ENCODE peak calls at places on chromosomes 11 and 22, in seven cellular contexts. Y is PC-9, E is IMR-90, Z is tibial nerve, K is fibroblast of lung, M is suprapubic skin, U is cardiac muscle cell. C is an unnamed sample. For H3K9me3 and H3K4me1, the result is how much of the 10 kb centered on the place peaks cover.

GRCh38 chr11:61380914-61381313 is 11.5 kb upstream of the TMEM216 start:
- DNase-seq in K (no peak), Z (no peak), U (no peak), M (no peak), Y (no peak), E (no peak), C (no peak)

GRCh38 chr11:126268361-126268707 is 361 bp downstream of the SRPRA start:
- DNase-seq in M (no peak), Z (no peak), E (no peak), Y (no peak), K (no peak), U (no peak), C (no peak)

GRCh38 chr11:123450593-123450992 is 20.5 kb downstream of the GRAMD1B start:
- DNase-seq in Y (no peak), E (peak), Z (no peak), U (peak), K (peak), M (no peak), C (no peak)

GRCh38 chr11:68191661-68192579 is 21.2 kb downstream of the KMT5B start:
- DNase-seq in Y (no peak), M (no peak), K (peak), U (no peak), E (peak), Z (no peak), C (no peak)

GRCh38 chr22:28599693-28600092 is 79.9 kb downstream of the TTC28 start:
- DNase-seq in E (no peak), Z (no peak), M (no peak), Y (no peak), K (no peak), U (no peak), C (no peak)

GRCh38 chr22:44023404-44024287 is 456 bp upstream of the PARVB start:
- DNase-seq in Z (no peak), Y (peak), M (no peak), U (peak), K (peak), E (peak), C (no peak)

GRCh38 chr11:46050652-46051051 is 70.6 kb downstream of the PHF21A start:
- DNase-seq in K (no peak), U (no peak), Y (no peak), E (no peak), M (no peak), Z (no peak), C (no peak)

GRCh38 chr11:112826788-112827187 is 134.4 kb upstream of the NCAM1 start:
- DNase-seq in K (no peak), M (no peak), U (no peak), E (no peak), Y (no peak), Z (no peak), C (no peak)

GRCh38 chr22:19965771-19966709 is 24.4 kb upstream of the TXNRD2 start:
- DNase-seq in M (no peak), Y (no peak), E (no peak), U (no peak), Z (no peak), K (no peak), C (no peak)

GRCh38 chr11:6022954-6023353 is 7.6 kb downstream of the OR56A1 start:
- DNase-seq in Y (no peak), M (no peak), E (peak), U (peak), K (peak), Z (no peak), C (no peak)

GRCh38 chr11:45887587-45887986 is 2.1 kb downstream of the MAPK8IP1 start:
- DNase-seq in K (no peak), E (no peak), Z (no peak), M (no peak), U (no peak), Y (no peak), C (no peak)

GRCh38 chr11:15146271-15147003 is 31.7 kb downstream of the INSC start:
- DNase-seq in K (peak), Z (no peak), M (no peak), E (peak), U (no peak), Y (no peak), C (no peak)

GRCh38 chr11:65398362-65398910 is 12.0 kb downstream of the FRMD8 start:
- DNase-seq in M (no peak), U (no peak), Z (no peak), K (no peak), Y (no peak), E (no peak), C (no peak)

GRCh38 chr11:106238704-106239360 is 161.4 kb downstream of the AASDHPPT start:
- DNase-seq in K (no peak), Y (no peak), M (no peak), E (no peak), U (peak), Z (no peak), C (no peak)

GRCh38 chr11:106236295-106236694 is 158.8 kb downstream of the AASDHPPT start:
- DNase-seq in U (no peak), E (no peak), Y (no peak), M (no peak), Z (no peak), K (no peak), C (no peak)

GRCh38 chr11:106233191-106233590 is 155.7 kb downstream of the AASDHPPT start:
- DNase-seq in Y (no peak), M (no peak), Z (no peak), K (no peak), U (no peak), E (no peak), C (no peak)

GRCh38 chr11:106231591-106231990 is 154.1 kb downstream of the AASDHPPT start:
- DNase-seq in U (peak), E (peak), Y (peak), Z (no peak), M (no peak), K (peak), C (no peak)

DNA sequence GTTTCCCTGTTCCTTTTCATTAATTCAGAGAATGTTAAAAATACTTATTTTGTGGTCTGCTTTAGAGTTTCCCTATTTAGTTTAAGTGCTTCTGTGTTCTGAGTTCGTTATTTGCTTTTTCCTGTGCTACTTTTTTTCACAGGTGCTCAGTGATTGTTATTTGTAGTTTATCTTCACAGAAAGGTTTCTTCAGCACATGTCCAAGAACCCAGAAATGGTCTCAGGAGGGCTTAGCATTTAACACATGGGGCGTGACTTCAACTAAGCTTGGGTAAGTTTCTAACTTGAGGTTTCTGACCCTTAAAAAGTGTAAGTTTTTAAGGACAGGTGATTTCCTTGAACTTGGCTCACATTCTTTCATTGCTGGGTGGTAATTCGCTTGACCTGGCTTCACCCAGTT is 157.3 kb downstream of the AASDHPPT start:
- DNase-seq in U (no peak), K (no peak), E (no peak), M (no peak), Y (no peak), Z (no peak), C (no peak)
- H3K9me3 ChIP-seq in U (under half), K (under half), E (under half), M (under half), Y (under half), Z (under half), C (under half)

GRCh38 chr11:62504158-62504973 is 42.2 kb downstream of the AHNAK start:
- DNase-seq in M (no peak), U (no peak), Z (no peak), Y (peak), K (no peak), E (no peak), C (no peak)

GRCh38 chr11:62507023-62507422 is 39.6 kb downstream of the AHNAK start:
- DNase-seq in K (no peak), E (no peak), Y (no peak), M (no peak), Z (no peak), U (no peak), C (no peak)

GRCh38 chr11:62505112-62505783 is 41.4 kb downstream of the AHNAK start:
- DNase-seq in K (no peak), Z (no peak), M (no peak), U (peak), E (no peak), Y (no peak), C (no peak)

GRCh38 chr11:62506413-62506940 is 40.1 kb downstream of the AHNAK start:
- DNase-seq in M (no peak), K (no peak), Y (no peak), E (no peak), Z (no peak), U (no peak), C (no peak)

DNA sequence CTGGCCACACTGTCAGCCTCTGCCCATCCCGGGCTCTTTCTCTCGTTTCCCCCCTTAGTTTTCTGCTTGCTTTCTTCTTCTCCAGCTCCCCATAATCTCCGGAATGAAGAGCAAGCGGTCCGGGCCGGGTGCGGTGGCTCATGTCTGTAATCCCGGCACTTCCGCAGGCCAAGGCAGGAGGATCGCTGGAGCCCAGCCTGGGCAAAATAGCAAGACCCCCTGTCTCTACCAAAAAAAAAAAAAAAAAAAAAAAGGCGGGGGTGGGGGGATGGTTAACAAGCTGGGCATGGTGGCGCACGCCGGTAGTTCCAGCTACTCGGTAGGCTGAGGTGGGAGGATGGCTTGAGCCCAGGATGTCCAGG is 40.8 kb downstream of the AHNAK start:
- DNase-seq in Y (no peak), Z (peak), E (no peak), M (no peak), K (no peak), U (peak), C (no peak)
- H3K4me1 ChIP-seq in Y (under half), Z (under half), E (under half), M (half or more), K (under half), U (under half), C (under half)

GRCh38 chr11:64319421-64319761 is 1.5 kb downstream of the PRDX5 start:
- DNase-seq in Z (no peak), U (no peak), E (no peak), M (no peak), K (no peak), Y (no peak), C (no peak)
- H3K4me3 ChIP-seq in Z (no peak), U (peak), E (no peak), M (peak), K (no peak), Y (peak), C (peak)

GRCh38 chr22:49614966-49615965 is 212.4 kb downstream of the BRD1 start:
- DNase-seq in E (no peak), Z (no peak), U (no peak), M (no peak), K (no peak), Y (no peak), C (no peak)

GRCh38 chr22:49617866-49618688 is 209.6 kb downstream of the BRD1 start:
- DNase-seq in K (no peak), Z (no peak), Y (no peak), U (no peak), E (no peak), M (no peak), C (no peak)

GRCh38 chr22:49617264-49617663 is 210.4 kb downstream of the BRD1 start:
- DNase-seq in M (no peak), Z (no peak), E (no peak), Y (no peak), U (no peak), K (no peak), C (no peak)

GRCh38 chr22:49618689-49618953 is 209.1 kb downstream of the BRD1 start:
- DNase-seq in U (no peak), Z (no peak), K (no peak), E (no peak), M (no peak), Y (no peak), C (no peak)

GRCh38 chr22:49616356-49617231 is 211.1 kb downstream of the BRD1 start:
- DNase-seq in K (no peak), M (no peak), Y (no peak), U (no peak), Z (no peak), E (no peak), C (no peak)
- H3K9me3 ChIP-seq in K (under half), M (under half), Y (under half), U (under half), Z (under half), E (under half), C (under half)

DNA sequence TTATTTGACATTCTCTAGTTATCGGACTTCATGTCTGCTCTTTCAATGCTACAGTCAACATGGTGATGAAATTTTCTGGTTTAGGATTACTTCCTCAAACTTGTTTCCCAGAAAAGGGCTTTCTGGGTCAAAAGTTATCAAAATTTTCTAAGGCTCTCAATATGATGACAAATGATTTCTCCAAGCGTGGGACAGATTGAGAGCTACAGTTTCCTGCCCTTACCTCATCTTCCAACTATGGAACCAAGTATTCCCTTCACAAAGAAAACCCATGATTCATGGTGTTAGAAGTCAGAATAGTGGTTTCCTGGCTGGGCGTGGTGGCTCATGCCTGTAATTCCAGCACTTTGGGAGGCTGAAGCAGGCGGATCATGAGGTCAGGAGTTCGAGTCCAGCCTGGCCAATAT is 17.8 kb downstream of the MYO18B start:
- DNase-seq in U (peak), K (peak), Y (peak), M (no peak), E (peak), Z (no peak), C (no peak)
- H3K4me1 ChIP-seq in U (under half), K (under half), Y (under half), M (under half), E (under half), Z (under half), C (under half)

GRCh38 chr11:27312110-27312509 is 50.9 kb downstream of the CCDC34 start:
- DNase-seq in K (no peak), U (no peak), E (no peak), M (no peak), Z (no peak), Y (no peak), C (no peak)
- H3K4me3 ChIP-seq in K (no peak), U (no peak), E (no peak), M (no peak), Z (no peak), Y (no peak), C (no peak)

DNA sequence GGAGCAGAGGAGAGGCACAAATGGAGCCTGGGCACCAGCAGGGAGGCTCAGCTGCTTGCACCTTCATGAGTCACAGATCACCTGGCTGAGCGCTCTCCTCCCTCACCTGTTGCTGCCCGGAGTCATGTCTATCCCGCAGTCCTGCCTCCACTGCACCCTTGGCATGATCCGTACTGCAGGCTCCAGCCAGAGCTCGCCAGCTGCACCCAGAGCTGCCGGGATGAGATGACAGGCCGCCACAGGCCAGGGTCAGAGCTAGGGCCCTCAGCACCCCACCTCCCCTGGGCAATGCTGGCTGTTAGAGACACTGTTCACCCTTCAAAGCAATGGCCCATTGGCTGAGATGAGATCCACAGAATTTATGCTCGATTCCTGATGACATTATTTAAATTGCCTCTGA is 702.8 kb downstream of the TBC1D22A start:
- DNase-seq in Z (no peak), K (no peak), E (no peak), M (no peak), Y (no peak), U (no peak), C (no peak)
- H3K9me3 ChIP-seq in Z (under half), K (under half), E (under half), M (under half), Y (under half), U (under half), C (under half)

GRCh38 chr11:77789061-77789730 is 31.3 kb downstream of the RSF1 start:
- DNase-seq in E (no peak), K (no peak), Y (no peak), M (no peak), Z (no peak), U (no peak), C (no peak)
- H3K4me1 ChIP-seq in E (under half), K (under half), Y (under half), M (under half), Z (under half), U (under half), C (under half)

DNA sequence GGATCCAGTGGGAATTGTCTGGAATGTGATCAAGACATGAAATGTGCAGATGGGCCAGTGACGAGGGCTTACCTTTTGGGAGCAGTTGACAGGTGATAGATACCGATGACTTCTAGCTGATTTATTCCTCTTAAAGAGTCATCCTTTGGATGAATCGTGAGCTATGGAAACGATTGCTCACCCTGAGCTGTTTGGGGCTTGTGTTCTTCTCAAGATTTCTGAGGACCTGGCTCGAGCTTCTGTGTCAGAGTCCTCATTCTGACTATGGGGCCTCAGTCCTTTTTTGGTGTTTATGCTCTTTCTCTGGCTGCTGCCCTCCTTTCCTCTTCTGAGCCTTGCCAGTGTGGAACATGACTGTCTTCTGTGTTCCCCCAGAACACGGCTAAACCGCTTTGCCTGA is 11.9 kb upstream of the AMPD3 start:
- DNase-seq in Y (no peak), M (no peak), U (no peak), E (peak), K (no peak), Z (no peak), C (no peak)
- H3K4me3 ChIP-seq in Y (no peak), M (no peak), U (no peak), E (no peak), K (no peak), Z (no peak), C (no peak)